ENCODE peak calls at places on chromosomes 12 and 14, in seven cellular contexts. G is WTC11, P is HEK293T, Z is HepG2, N is K562, J is GM12878, I is H1. O is an unnamed sample.

GRCh38 chr12:128807161-128807724 is 16.5 kb downstream of the SLC15A4 start:
- DNase-seq in P (no peak), J (no peak), N (no peak), I (no peak), Z (no peak), G (no peak), O (no peak)

GRCh38 chr12:95003921-95004272 is 400 bp upstream of the NDUFA12 start:
- DNase-seq in G (no peak), N (no peak), Z (no peak), I (no peak), P (no peak), J (no peak), O (no peak)

GRCh38 chr12:84150226-84150625 is 762.4 kb downstream of the SLC6A15 start:
- DNase-seq in P (no peak), Z (no peak), G (no peak), I (no peak), N (no peak), J (no peak), O (no peak)

GRCh38 chr12:107165581-107165980 is 72.2 kb upstream of the CRY1 start:
- DNase-seq in J (no peak), P (no peak), I (no peak), Z (no peak), G (no peak), N (no peak), O (no peak)

GRCh38 chr12:112942572-112942971 is 4.3 kb downstream of the OAS3 start:
- DNase-seq in G (no peak), N (no peak), P (no peak), Z (no peak), I (no peak), J (no peak), O (no peak)

GRCh38 chr14:94097091-94097490 is 13.4 kb upstream of the IFI27 start:
- DNase-seq in I (no peak), N (no peak), J (no peak), Z (no peak), G (no peak), P (no peak), O (no peak)

GRCh38 chr12:126676426-126676825 is 1590.5 kb upstream of the TMEM132C start:
- DNase-seq in Z (no peak), N (no peak), G (no peak), I (no peak), P (no peak), J (no peak), O (no peak)

GRCh38 chr12:124592050-124592449 is 24.6 kb upstream of the NCOR2 start:
- DNase-seq in I (no peak), N (no peak), Z (no peak), P (no peak), J (no peak), G (no peak), O (no peak)

GRCh38 chr14:34227834-34228662 is 234.0 kb downstream of the SPTSSA start:
- DNase-seq in Z (peak; percentile 72), G (peak; percentile 69), J (no peak), N (peak; percentile 56), P (peak; percentile 77), I (peak; percentile 83), O (peak; percentile 37)

GRCh38 chr14:92801917-92802316 is 7.8 kb downstream of the GOLGA5 start:
- DNase-seq in G (no peak), I (no peak), J (no peak), Z (no peak), N (no peak), P (no peak), O (no peak)

GRCh38 chr12:93115198-93115601 is 186.1 kb upstream of the EEA1 start:
- DNase-seq in Z (no peak), G (no peak), N (peak; percentile 76), J (no peak), P (no peak), I (no peak), O (no peak)

GRCh38 chr14:95507701-95508103 is 8.7 kb downstream of the SYNE3 start:
- DNase-seq in I (no peak), G (no peak), N (no peak), Z (no peak), J (no peak), P (no peak), O (no peak)

GRCh38 chr12:12086331-12086730 is 15.6 kb downstream of the BCL2L14 start:
- DNase-seq in I (no peak), N (no peak), G (no peak), J (no peak), P (no peak), Z (no peak), O (no peak)

GRCh38 chr12:107385518-107385917 is 292.2 kb upstream of the CRY1 start:
- DNase-seq in Z (no peak), P (no peak), N (no peak), G (no peak), J (no peak), I (no peak), O (no peak)

DNA sequence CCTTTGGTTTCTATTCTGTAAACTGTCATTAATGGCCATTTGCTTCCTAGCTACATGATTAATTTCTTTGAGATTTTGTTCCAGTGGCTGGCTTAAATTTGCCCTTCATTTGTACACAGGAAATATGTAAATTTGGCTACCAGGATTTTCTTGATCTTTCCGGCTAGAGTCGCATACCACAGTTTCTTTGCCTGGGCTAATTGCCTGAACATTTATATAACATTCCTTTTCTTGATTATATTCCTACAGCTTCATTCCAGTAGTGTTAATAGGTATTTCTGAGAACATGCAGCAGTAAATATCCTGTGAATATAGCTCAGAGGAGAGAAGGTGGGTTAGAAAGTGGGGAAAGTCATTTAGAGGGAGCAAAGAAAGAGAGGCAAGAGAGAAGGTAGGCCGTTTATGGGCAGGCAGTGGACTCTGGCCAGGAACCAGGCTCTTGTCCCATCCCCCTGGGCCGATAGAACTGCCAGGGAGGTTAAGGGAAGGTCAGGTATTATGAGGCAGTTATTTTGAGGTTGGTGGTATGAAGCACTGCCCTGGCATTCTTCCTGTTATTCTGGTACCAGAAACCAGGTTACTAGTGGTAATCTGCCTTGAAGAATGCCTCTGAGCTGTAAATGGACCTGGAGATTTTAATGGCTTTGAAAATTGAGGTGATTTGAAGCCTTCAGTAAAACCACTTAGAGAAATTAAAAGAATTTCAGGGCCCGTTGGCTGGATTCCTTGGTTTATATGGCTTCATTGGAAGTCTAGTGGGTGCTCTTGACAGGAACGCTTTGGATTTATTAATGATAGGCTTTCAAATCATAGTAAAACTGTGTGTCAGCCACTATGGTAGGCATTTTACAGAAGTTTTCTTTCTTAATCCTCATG is 4.4 kb downstream of the RNF10 start:
- DNase-seq in J (no peak), P (no peak), I (no peak), Z (peak; percentile 73), G (no peak), N (no peak), O (no peak)
- TF ChIP-seq SP1 in J (no peak), P (no peak), I (no peak), Z (no peak), G (no peak), N (no peak), O (peak; percentile 33)

DNA sequence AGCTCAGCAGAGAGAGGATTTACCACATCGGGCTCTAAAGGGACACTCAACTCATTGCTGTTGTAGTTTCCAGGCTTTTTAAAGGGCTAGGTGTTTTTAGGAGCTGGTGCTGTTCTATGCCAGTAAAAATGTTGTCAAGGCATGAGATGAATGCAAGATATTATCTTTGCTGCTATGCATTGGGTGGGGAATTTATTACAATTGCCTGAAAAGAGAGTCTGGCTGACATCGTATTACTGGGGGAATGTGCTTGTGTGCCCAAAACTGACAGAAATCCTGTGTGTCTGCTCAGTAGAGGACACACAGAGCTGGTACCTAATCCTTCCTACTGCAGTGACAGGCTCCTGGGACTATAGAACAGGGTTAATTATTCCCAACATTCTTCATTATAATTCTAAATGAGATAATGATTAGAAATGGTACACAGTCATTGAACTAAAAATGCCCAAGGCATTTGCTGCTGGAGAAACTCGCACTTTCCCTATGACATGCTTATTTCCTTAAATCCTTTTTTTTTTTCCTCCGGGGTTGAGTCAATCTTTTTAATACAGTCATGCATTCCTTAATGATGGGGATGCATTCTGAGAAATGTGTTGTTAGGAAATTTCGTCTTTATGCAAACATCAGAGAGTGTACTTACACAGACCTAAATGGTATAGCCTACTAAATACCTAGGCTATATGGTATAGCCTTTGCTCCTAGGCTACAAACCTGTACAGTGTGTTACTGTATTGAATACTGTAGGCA is 30.0 kb upstream of the DACT1 start:
- DNase-seq in P (no peak), N (no peak), G (no peak), Z (no peak), I (no peak), J (no peak), O (no peak)
- TF ChIP-seq SP1 in P (no peak), N (no peak), G (no peak), Z (no peak), I (no peak), J (no peak), O (no peak)

GRCh38 chr14:35409595-35409994 is 5.0 kb upstream of the NFKBIA start:
- DNase-seq in Z (no peak), N (no peak), G (no peak), I (no peak), J (no peak), P (no peak), O (no peak)
- TF ChIP-seq SP1 in Z (no peak), N (no peak), G (no peak), I (no peak), J (no peak), P (no peak), O (no peak)

GRCh38 chr12:38887770-38888169 is 17.6 kb downstream of the CPNE8 start:
- DNase-seq in Z (no peak), J (no peak), G (no peak), N (no peak), P (no peak), I (no peak), O (no peak)

GRCh38 chr12:38883629-38884134 is 21.7 kb downstream of the CPNE8 start:
- DNase-seq in P (no peak), N (no peak), Z (no peak), G (no peak), I (no peak), J (no peak), O (no peak)

GRCh38 chr12:38886931-38887330 is 18.5 kb downstream of the CPNE8 start:
- DNase-seq in N (no peak), P (no peak), Z (no peak), I (no peak), G (no peak), J (no peak), O (no peak)

GRCh38 chr12:38884666-38885065 is 20.7 kb downstream of the CPNE8 start:
- DNase-seq in N (no peak), G (no peak), I (no peak), J (no peak), P (no peak), Z (no peak), O (no peak)

DNA sequence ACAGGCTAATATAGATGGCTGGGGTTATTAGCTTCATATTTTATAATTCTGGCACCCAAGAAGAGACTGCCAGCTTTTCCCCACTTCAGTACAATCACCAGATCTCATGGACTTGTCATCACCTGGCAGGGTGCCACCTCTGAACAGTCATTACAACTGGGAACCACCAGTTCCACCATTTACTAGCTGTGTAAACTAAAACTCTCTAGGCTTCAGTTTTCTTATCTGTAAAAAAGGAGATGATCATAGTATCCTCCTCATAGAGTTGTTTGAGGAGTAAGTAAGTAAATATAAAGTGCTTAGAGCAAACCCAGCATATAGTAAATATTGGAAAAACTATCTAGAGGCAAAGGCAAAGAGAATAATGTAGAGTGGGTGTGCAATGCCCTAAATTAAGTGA is 19.3 kb downstream of the CPNE8 start:
- DNase-seq in P (no peak), J (no peak), G (no peak), N (no peak), Z (peak; percentile 52), I (no peak), O (peak; percentile 4)
- TF ChIP-seq SP1 in P (no peak), J (no peak), G (no peak), N (no peak), Z (no peak), I (no peak), O (no peak)

O was measured in HCT116.